ENCODE peak calls at places on chromosome 9, in six cellular contexts. J is cardiac muscle cell, W is NB4, N is dorsolateral prefrontal cortex, V is brain microvascular endothelial cell, S is hepatocyte. Q is an unnamed sample.

GRCh38 chr9:119596703-119597102 is 227.5 kb upstream of the BRINP1 start:
- DNase-seq in J (no peak), W (no peak), N (no peak), V (no peak), S (no peak), Q (no peak)

GRCh38 chr9:113929634-113930092 is 53.6 kb downstream of the ZNF618 start:
- DNase-seq in J (peak), W (no peak), N (no peak), V (peak), S (no peak), Q (no peak)

GRCh38 chr9:20319641-20320337 is 302.5 kb downstream of the MLLT3 start:
- DNase-seq in J (peak), W (peak), N (no peak), V (no peak), S (peak), Q (no peak)

GRCh38 chr9:87375397-87376073 is 122.1 kb upstream of the DAPK1 start:
- DNase-seq in J (peak), W (no peak), N (no peak), V (no peak), S (no peak), Q (no peak)

GRCh38 chr9:108474356-108474755 is 381.4 kb downstream of the ACTL7B start:
- DNase-seq in J (peak), W (no peak), N (no peak), V (peak), S (no peak), Q (no peak)

GRCh38 chr9:16030513-16031185 is 477.8 kb downstream of the CCDC171 start:
- DNase-seq in J (peak), W (peak), N (no peak), V (peak), S (no peak), Q (no peak)

GRCh38 chr9:137647096-137647709 is 28.4 kb downstream of the EHMT1 start:
- DNase-seq in J (no peak), W (no peak), N (no peak), V (no peak), S (no peak), Q (no peak)

GRCh38 chr9:100379862-100380261 is 27.1 kb upstream of the TEX10 start:
- DNase-seq in J (peak), W (no peak), N (no peak), V (peak), S (peak), Q (no peak)

GRCh38 chr9:22005083-22005699 is 3.9 kb downstream of the CDKN2B start:
- DNase-seq in J (peak), W (no peak), N (no peak), V (peak), S (no peak), Q (no peak)

GRCh38 chr9:126496781-126497667 is 116.7 kb upstream of the LMX1B start:
- DNase-seq in J (no peak), W (no peak), N (no peak), V (no peak), S (no peak), Q (no peak)

GRCh38 chr9:5854032-5854792 is 21.3 kb upstream of the ERMP1 start:
- DNase-seq in J (no peak), W (no peak), N (no peak), V (no peak), S (no peak), Q (no peak)

GRCh38 chr9:120892748-120893584 is 16.0 kb upstream of the PHF19 start:
- DNase-seq in J (peak), W (peak), N (no peak), V (peak), S (no peak), Q (no peak)

GRCh38 chr9:22244141-22245011 is 202.2 kb upstream of the DMRTA1 start:
- DNase-seq in J (peak), W (no peak), N (no peak), V (peak), S (peak), Q (peak)

GRCh38 chr9:126225611-126226609 is 100.7 kb upstream of the MVB12B start:
- DNase-seq in J (no peak), W (no peak), N (no peak), V (no peak), S (no peak), Q (no peak)

GRCh38 chr9:4293293-4293931 is 6.5 kb downstream of the GLIS3 start:
- DNase-seq in J (peak), W (no peak), N (no peak), V (peak), S (peak), Q (no peak)

GRCh38 chr9:13718086-13718485 is 438.6 kb upstream of the MPDZ start:
- DNase-seq in J (no peak), W (no peak), N (no peak), V (peak), S (no peak), Q (no peak)

GRCh38 chr9:86794356-86795046 is 152.8 kb downstream of the GAS1 start:
- DNase-seq in J (peak), W (no peak), N (no peak), V (peak), S (peak), Q (no peak)

GRCh38 chr9:91362212-91362611 is 494 bp upstream of the AUH start:
- DNase-seq in J (no peak), W (no peak), N (no peak), V (no peak), S (no peak), Q (no peak)

GRCh38 chr9:73573235-73573634 is 421.6 kb downstream of the ANXA1 start:
- DNase-seq in J (no peak), W (no peak), N (no peak), V (no peak), S (no peak), Q (no peak)

GRCh38 chr9:107794259-107794658 is 304.7 kb upstream of the KLF4 start:
- DNase-seq in J (no peak), W (peak), N (no peak), V (no peak), S (peak), Q (peak)

GRCh38 chr9:84045481-84046097 is 65.0 kb downstream of the RMI1 start:
- DNase-seq in J (no peak), W (no peak), N (no peak), V (no peak), S (peak), Q (no peak)

GRCh38 chr9:21788752-21789151 is 13.7 kb upstream of the MTAP start:
- DNase-seq in J (no peak), W (no peak), N (no peak), V (no peak), S (peak), Q (no peak)

GRCh38 chr9:121559183-121559582 is 59.5 kb upstream of the GGTA1 start:
- DNase-seq in J (peak), W (peak), N (no peak), V (peak), S (no peak), Q (no peak)

GRCh38 chr9:38644601-38645000 is 24.2 kb upstream of the ANKRD18A start:
- DNase-seq in J (no peak), W (no peak), N (no peak), V (no peak), S (no peak), Q (no peak)

GRCh38 chr9:138022756-138023393 is 145.3 kb downstream of the CACNA1B start:
- DNase-seq in J (no peak), W (no peak), N (peak), V (no peak), S (peak), Q (no peak)

GRCh38 chr9:97475079-97475478 is 26.4 kb upstream of the TMOD1 start:
- DNase-seq in J (no peak), W (no peak), N (no peak), V (no peak), S (peak), Q (no peak)

DNA sequence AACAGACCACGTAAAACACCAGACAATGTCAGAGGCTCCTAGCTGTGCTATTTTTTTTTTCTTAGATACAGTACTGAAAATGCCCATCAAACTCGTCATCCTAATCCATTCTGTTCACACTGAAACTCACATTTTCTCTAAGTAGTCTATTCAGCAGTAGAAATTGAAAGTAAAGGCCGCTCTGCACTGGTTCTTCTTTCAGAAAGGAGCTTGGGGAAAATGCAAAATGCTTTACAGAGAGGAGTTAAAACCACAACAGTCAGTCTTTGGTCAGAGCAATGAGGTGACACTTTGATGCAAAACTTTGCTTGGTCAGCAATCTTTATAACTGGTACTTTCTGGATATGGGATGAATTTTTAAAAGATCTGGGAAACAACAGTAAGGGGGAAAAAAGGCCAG is 43.8 kb upstream of the SUSD1 start:
- DNase-seq in J (no peak), W (no peak), N (no peak), V (no peak), S (no peak), Q (no peak)
- H3K4me3 ChIP-seq in J (no peak), W (no peak), N (no peak), V (no peak), S (no peak), Q (no peak)

DNA sequence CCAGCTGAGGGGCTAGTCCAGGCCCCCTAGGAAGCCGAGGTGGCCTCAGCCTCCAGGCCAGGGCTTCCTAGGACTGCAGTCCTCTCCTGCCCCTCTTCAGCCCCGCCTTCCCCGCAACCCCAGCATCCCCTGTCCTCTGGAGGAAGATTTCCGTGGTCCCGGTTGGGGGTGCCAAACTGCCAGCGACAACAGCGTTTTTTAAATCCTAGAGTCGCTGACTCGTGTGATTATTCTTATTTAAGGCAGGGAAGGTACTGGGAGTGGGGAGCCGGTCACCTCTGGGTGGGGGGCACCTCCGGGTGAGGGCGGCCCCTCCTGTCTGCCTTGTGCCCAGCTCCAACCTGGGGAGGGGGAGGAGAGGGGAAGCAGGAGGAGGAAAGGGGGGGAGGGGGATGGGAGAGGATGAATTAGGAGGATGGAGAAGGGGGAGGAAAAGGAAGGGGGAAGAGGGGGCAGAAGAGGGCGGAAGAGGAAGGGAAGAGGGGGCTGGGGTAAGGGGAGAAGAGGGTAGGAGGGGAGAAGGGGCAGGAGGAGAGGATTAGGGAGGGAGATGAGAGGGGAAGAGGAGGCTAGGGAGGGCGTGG is 173.1 kb upstream of the IER5L start:
- DNase-seq in J (peak), W (no peak), N (no peak), V (no peak), S (no peak), Q (no peak)
- TF ChIP-seq CTCF in J (no peak), W (no peak), N (no peak), V (no peak), S (peak), Q (no peak)

DNA sequence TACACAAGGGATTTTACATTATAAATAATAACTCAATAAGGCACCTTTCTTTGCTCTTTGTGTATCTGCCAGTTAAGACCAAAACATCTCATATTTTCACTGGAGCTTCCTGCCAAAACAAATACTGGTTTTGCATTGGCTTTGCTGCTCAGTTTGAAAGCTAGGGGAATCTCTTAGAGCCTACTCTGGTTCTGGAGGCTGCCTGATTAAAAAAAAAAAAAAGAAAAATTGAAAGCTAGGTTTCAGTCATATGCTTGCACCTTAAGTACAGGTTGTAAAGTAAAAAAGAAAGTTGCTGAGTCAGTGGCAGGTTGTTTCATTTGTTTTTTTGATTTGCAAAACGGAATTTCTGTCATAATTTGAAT is 2.3 kb downstream of the DENND4C start:
- DNase-seq in J (peak), W (peak), N (no peak), V (peak), S (peak), Q (peak)
- H3K4me3 ChIP-seq in J (peak), W (peak), N (peak), V (no peak), S (peak), Q (peak)

GRCh38 chr9:69206047-69206446 is 32.0 kb downstream of the TJP2 start:
- DNase-seq in J (no peak), W (no peak), N (no peak), V (no peak), S (no peak), Q (no peak)

GRCh38 chr9:69204869-69205268 is 30.8 kb downstream of the TJP2 start:
- DNase-seq in J (peak), W (no peak), N (peak), V (peak), S (no peak), Q (no peak)

GRCh38 chr9:69211424-69212036 is 37.5 kb downstream of the TJP2 start:
- DNase-seq in J (no peak), W (no peak), N (no peak), V (no peak), S (no peak), Q (no peak)

GRCh38 chr9:69204378-69204777 is 30.3 kb downstream of the TJP2 start:
- DNase-seq in J (peak), W (no peak), N (no peak), V (peak), S (no peak), Q (no peak)

GRCh38 chr9:69207503-69207902 is 33.4 kb downstream of the TJP2 start:
- DNase-seq in J (no peak), W (no peak), N (no peak), V (no peak), S (peak), Q (no peak)
- TF ChIP-seq CTCF in J (no peak), W (no peak), N (no peak), V (peak), S (peak), Q (peak)

GRCh38 chr9:549425-549997 is 292.0 kb upstream of the DMRT1 start:
- DNase-seq in J (no peak), W (no peak), N (no peak), V (no peak), S (no peak), Q (no peak)

GRCh38 chr9:545480-545879 is 296.0 kb upstream of the DMRT1 start:
- DNase-seq in J (peak), W (no peak), N (peak), V (no peak), S (no peak), Q (no peak)

GRCh38 chr9:547309-547708 is 294.2 kb upstream of the DMRT1 start:
- DNase-seq in J (peak), W (no peak), N (no peak), V (no peak), S (no peak), Q (no peak)

GRCh38 chr9:546235-546634 is 295.3 kb upstream of the DMRT1 start:
- DNase-seq in J (peak), W (no peak), N (no peak), V (no peak), S (no peak), Q (no peak)

GRCh38 chr9:546797-547223 is 294.7 kb upstream of the DMRT1 start:
- DNase-seq in J (peak), W (peak), N (no peak), V (no peak), S (peak), Q (no peak)
- H3K4me3 ChIP-seq in J (peak), W (no peak), N (peak), V (no peak), S (no peak), Q (no peak)

GRCh38 chr9:99269429-99269828 is 47.3 kb downstream of the SEC61B start:
- DNase-seq in J (peak), W (no peak), N (no peak), V (peak), S (no peak), Q (no peak)

GRCh38 chr9:99274511-99274910 is 52.4 kb downstream of the SEC61B start:
- DNase-seq in J (no peak), W (no peak), N (no peak), V (no peak), S (no peak), Q (no peak)

GRCh38 chr9:99272866-99273265 is 50.8 kb downstream of the SEC61B start:
- DNase-seq in J (no peak), W (no peak), N (no peak), V (no peak), S (no peak), Q (no peak)

GRCh38 chr9:99274016-99274415 is 51.9 kb downstream of the SEC61B start:
- DNase-seq in J (no peak), W (no peak), N (no peak), V (no peak), S (no peak), Q (no peak)
- TF ChIP-seq CTCF in J (no peak), W (no peak), N (no peak), V (no peak), S (no peak), Q (no peak)

GRCh38 chr9:626591-626990 is 214.9 kb upstream of the DMRT1 start:
- DNase-seq in J (no peak), W (peak), N (no peak), V (no peak), S (no peak), Q (no peak)
- H3K4me3 ChIP-seq in J (no peak), W (no peak), N (peak), V (no peak), S (no peak), Q (no peak)

GRCh38 chr9:135992486-135993408 is 31.6 kb upstream of the UBAC1 start:
- DNase-seq in J (peak), W (peak), N (no peak), V (peak), S (peak), Q (no peak)
- TF ChIP-seq CTCF in J (no peak), W (no peak), N (no peak), V (peak), S (no peak), Q (no peak)

GRCh38 chr9:135887585-135888050 is 19.7 kb downstream of the CAMSAP1 start:
- DNase-seq in J (no peak), W (peak), N (no peak), V (no peak), S (no peak), Q (no peak)

GRCh38 chr9:135885100-135885853 is 22.1 kb downstream of the CAMSAP1 start:
- DNase-seq in J (no peak), W (peak), N (no peak), V (no peak), S (no peak), Q (no peak)

GRCh38 chr9:135887021-135887507 is 20.3 kb downstream of the CAMSAP1 start:
- DNase-seq in J (no peak), W (peak), N (no peak), V (no peak), S (no peak), Q (no peak)

GRCh38 chr9:135884328-135885035 is 22.9 kb downstream of the CAMSAP1 start:
- DNase-seq in J (peak), W (no peak), N (no peak), V (no peak), S (peak), Q (no peak)

GRCh38 chr9:135886147-135886981 is 21.0 kb downstream of the CAMSAP1 start:
- DNase-seq in J (no peak), W (peak), N (no peak), V (no peak), S (no peak), Q (no peak)
- H3K4me3 ChIP-seq in J (no peak), W (peak), N (peak), V (no peak), S (no peak), Q (no peak)